ENCODE peak calls at places on chromosomes 3 and 15, in four cellular contexts. One of them, this sample, is unnamed.

GRCh38 chr3:11155341-11156025 is 1.2 kb downstream of the HRH1 start:
- DNase-seq in endothelial cell of umbilical vein: peak; percentile 84
- DNase-seq in lower lobe of right lung: peak; percentile 64
- DNase-seq in heart right ventricle: peak; percentile 65
- DNase-seq in this sample: peak; percentile 74

GRCh38 chr15:74396146-74396438 is 28.6 kb upstream of the CYP11A1 start:
- DNase-seq in endothelial cell of umbilical vein: no peak
- DNase-seq in lower lobe of right lung: no peak
- DNase-seq in heart right ventricle: no peak
- DNase-seq in this sample: no peak

GRCh38 chr3:150449169-150449721 is 41.1 kb downstream of the TSC22D2 start:
- DNase-seq in heart right ventricle: no peak
- DNase-seq in endothelial cell of umbilical vein: peak; percentile 87
- DNase-seq in lower lobe of right lung: no peak
- DNase-seq in this sample: no peak

GRCh38 chr3:136171097-136171542 is 25.0 kb downstream of the MSL2 start:
- DNase-seq in heart right ventricle: no peak
- DNase-seq in endothelial cell of umbilical vein: peak; percentile 24
- DNase-seq in lower lobe of right lung: no peak
- DNase-seq in this sample: no peak

GRCh38 chr3:146241523-146242240 is 9.2 kb downstream of the PLSCR4 start:
- DNase-seq in endothelial cell of umbilical vein: peak; percentile 59
- DNase-seq in heart right ventricle: no peak
- DNase-seq in lower lobe of right lung: no peak
- DNase-seq in this sample: peak; percentile 20

GRCh38 chr3:123353852-123354238 is 95.0 kb downstream of the ADCY5 start:
- DNase-seq in endothelial cell of umbilical vein: no peak
- DNase-seq in heart right ventricle: no peak
- DNase-seq in lower lobe of right lung: no peak
- DNase-seq in this sample: no peak

GRCh38 chr3:62672988-62673313 is 202.3 kb downstream of the CADPS start:
- DNase-seq in endothelial cell of umbilical vein: no peak
- DNase-seq in heart right ventricle: no peak
- DNase-seq in lower lobe of right lung: no peak
- DNase-seq in this sample: no peak

GRCh38 chr3:59709702-59710555 is 660.1 kb upstream of the CFAP20DC start:
- DNase-seq in endothelial cell of umbilical vein: no peak
- DNase-seq in heart right ventricle: peak; percentile 37
- DNase-seq in lower lobe of right lung: peak; percentile 82
- DNase-seq in this sample: peak; percentile 16

GRCh38 chr15:101176625-101177024 is 75.2 kb downstream of the CHSY1 start:
- DNase-seq in lower lobe of right lung: no peak
- DNase-seq in endothelial cell of umbilical vein: peak; percentile 79
- DNase-seq in heart right ventricle: no peak
- DNase-seq in this sample: no peak

GRCh38 chr3:146222204-146223046 is 28.5 kb downstream of the PLSCR4 start:
- DNase-seq in lower lobe of right lung: no peak
- DNase-seq in endothelial cell of umbilical vein: peak; percentile 95
- DNase-seq in heart right ventricle: no peak
- DNase-seq in this sample: no peak

GRCh38 chr15:38576261-38576660 is 11.6 kb upstream of the RASGRP1 start:
- DNase-seq in heart right ventricle: no peak
- DNase-seq in lower lobe of right lung: no peak
- DNase-seq in endothelial cell of umbilical vein: no peak
- DNase-seq in this sample: no peak

GRCh38 chr15:38578626-38579025 is 14.0 kb upstream of the RASGRP1 start:
- DNase-seq in lower lobe of right lung: no peak
- DNase-seq in endothelial cell of umbilical vein: no peak
- DNase-seq in heart right ventricle: no peak
- DNase-seq in this sample: no peak

GRCh38 chr15:38576837-38577236 is 12.2 kb upstream of the RASGRP1 start:
- DNase-seq in endothelial cell of umbilical vein: no peak
- DNase-seq in heart right ventricle: no peak
- DNase-seq in lower lobe of right lung: no peak
- DNase-seq in this sample: no peak

GRCh38 chr15:38577405-38577987 is 12.9 kb upstream of the RASGRP1 start:
- DNase-seq in lower lobe of right lung: no peak
- DNase-seq in heart right ventricle: no peak
- DNase-seq in endothelial cell of umbilical vein: no peak
- DNase-seq in this sample: no peak
- H3K4me3 ChIP-seq in lower lobe of right lung: no peak overlapping the region
- H3K4me3 ChIP-seq in heart right ventricle: no peak overlapping the region
- H3K4me3 ChIP-seq in endothelial cell of umbilical vein: no peak overlapping the region
- H3K4me3 ChIP-seq in this sample: no peak overlapping the region

GRCh38 chr3:183817111-183817510 is 8.3 kb downstream of the MAP6D1 start:
- DNase-seq in heart right ventricle: no peak
- DNase-seq in lower lobe of right lung: no peak
- DNase-seq in endothelial cell of umbilical vein: no peak
- DNase-seq in this sample: no peak

GRCh38 chr3:183815951-183816475 is 9.4 kb downstream of the MAP6D1 start:
- DNase-seq in endothelial cell of umbilical vein: no peak
- DNase-seq in lower lobe of right lung: no peak
- DNase-seq in heart right ventricle: no peak
- DNase-seq in this sample: no peak

GRCh38 chr3:183816681-183817080 is 8.7 kb downstream of the MAP6D1 start:
- DNase-seq in lower lobe of right lung: no peak
- DNase-seq in endothelial cell of umbilical vein: no peak
- DNase-seq in heart right ventricle: no peak
- DNase-seq in this sample: no peak

GRCh38 chr3:183814240-183814639 is 11.1 kb downstream of the MAP6D1 start:
- DNase-seq in endothelial cell of umbilical vein: no peak
- DNase-seq in lower lobe of right lung: no peak
- DNase-seq in heart right ventricle: no peak
- DNase-seq in this sample: no peak

GRCh38 chr3:183815565-183815943 is 9.8 kb downstream of the MAP6D1 start:
- DNase-seq in endothelial cell of umbilical vein: no peak
- DNase-seq in lower lobe of right lung: no peak
- DNase-seq in heart right ventricle: no peak
- DNase-seq in this sample: no peak
- H3K27ac ChIP-seq in endothelial cell of umbilical vein: no peak overlapping the region
- H3K27ac ChIP-seq in lower lobe of right lung: no peak overlapping the region
- H3K27ac ChIP-seq in heart right ventricle: no peak overlapping the region
- H3K27ac ChIP-seq in this sample: no peak overlapping the region

GRCh38 chr15:62753518-62754221 is 288.9 kb upstream of the TPM1 start:
- DNase-seq in endothelial cell of umbilical vein: no peak
- DNase-seq in lower lobe of right lung: no peak
- DNase-seq in heart right ventricle: no peak
- DNase-seq in this sample: no peak
- H3K4me1 ChIP-seq in endothelial cell of umbilical vein: no peaks in the 10 kb centered on the region
- H3K4me1 ChIP-seq in lower lobe of right lung: peaks cover 6% of the 10 kb centered on the region
- H3K4me1 ChIP-seq in heart right ventricle: peaks cover 14% of the 10 kb centered on the region
- H3K4me1 ChIP-seq in this sample: no peaks in the 10 kb centered on the region

GRCh38 chr15:52674831-52675230 is 4.4 kb downstream of the ATOSA start:
- DNase-seq in heart right ventricle: no peak
- DNase-seq in lower lobe of right lung: no peak
- DNase-seq in endothelial cell of umbilical vein: no peak
- DNase-seq in this sample: no peak
- H3K4me3 ChIP-seq in heart right ventricle: no peak overlapping the region
- H3K4me3 ChIP-seq in lower lobe of right lung: no peak overlapping the region
- H3K4me3 ChIP-seq in endothelial cell of umbilical vein: no peak overlapping the region
- H3K4me3 ChIP-seq in this sample: no peak overlapping the region

GRCh38 chr3:127689266-127689860 is 16.6 kb downstream of the ABTB1 start:
- DNase-seq in lower lobe of right lung: peak; percentile 33
- DNase-seq in endothelial cell of umbilical vein: no peak
- DNase-seq in heart right ventricle: peak; percentile 4
- DNase-seq in this sample: peak; percentile 6

GRCh38 chr3:127687228-127687737 is 14.5 kb downstream of the ABTB1 start:
- DNase-seq in endothelial cell of umbilical vein: no peak
- DNase-seq in lower lobe of right lung: no peak
- DNase-seq in heart right ventricle: no peak
- DNase-seq in this sample: no peak

GRCh38 chr3:127690106-127690505 is 17.4 kb downstream of the ABTB1 start:
- DNase-seq in endothelial cell of umbilical vein: no peak
- DNase-seq in heart right ventricle: peak; percentile 10
- DNase-seq in lower lobe of right lung: peak; percentile 37
- DNase-seq in this sample: no peak

GRCh38 chr3:127688022-127688415 is 15.3 kb downstream of the ABTB1 start:
- DNase-seq in endothelial cell of umbilical vein: no peak
- DNase-seq in lower lobe of right lung: peak; percentile 19
- DNase-seq in heart right ventricle: no peak
- DNase-seq in this sample: no peak

DNA sequence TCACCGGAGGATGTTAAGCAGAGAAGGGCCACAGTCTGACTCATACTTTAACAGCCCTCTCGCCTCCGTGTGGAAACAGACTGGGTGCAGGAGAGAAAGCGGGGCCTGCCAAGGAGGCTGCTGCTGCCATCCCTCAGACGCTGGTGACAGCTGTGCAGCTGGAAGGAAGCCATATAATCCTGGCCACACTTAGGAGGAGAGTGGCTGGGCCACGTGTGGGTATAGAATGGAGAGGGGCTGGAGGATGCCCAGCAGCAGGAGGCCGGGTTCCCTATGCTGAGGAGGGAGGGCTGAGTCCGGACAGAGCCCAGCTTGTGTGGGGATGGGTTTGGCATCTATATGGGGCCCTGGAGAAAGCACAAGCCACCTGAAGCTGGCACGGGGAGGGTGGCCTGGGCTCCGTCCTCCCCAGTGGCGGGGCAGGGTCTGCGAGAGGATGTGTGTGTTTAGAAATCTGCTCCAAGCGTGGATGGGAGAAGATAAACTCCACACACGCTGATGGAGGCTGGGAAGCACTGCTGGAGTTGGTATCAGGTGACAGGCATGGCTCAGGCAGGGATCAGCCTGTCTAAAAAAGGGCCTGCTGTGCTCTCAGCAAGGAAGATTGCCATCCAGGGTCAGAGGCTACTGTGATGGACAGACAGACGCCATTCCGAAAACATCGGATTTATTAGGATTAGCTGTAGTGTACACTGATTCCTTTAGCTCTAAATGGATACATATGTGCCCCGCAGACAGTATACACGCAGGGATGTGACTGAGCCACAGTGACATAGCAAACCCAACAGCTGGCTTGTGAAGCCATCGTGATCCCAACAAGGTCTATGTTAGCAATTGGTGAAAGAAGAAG is 15.9 kb downstream of the ABTB1 start:
- DNase-seq in endothelial cell of umbilical vein: no peak
- DNase-seq in lower lobe of right lung: peak; percentile 34
- DNase-seq in heart right ventricle: no peak
- DNase-seq in this sample: peak; percentile 14
- H3K27ac ChIP-seq in endothelial cell of umbilical vein: no peak overlapping the region
- H3K27ac ChIP-seq in lower lobe of right lung: no peak overlapping the region
- H3K27ac ChIP-seq in heart right ventricle: peak overlapping the region; percentile 65
- H3K27ac ChIP-seq in this sample: no peak overlapping the region

GRCh38 chr3:193859195-193859594 is 266.2 kb downstream of the OPA1 start:
- DNase-seq in lower lobe of right lung: no peak
- DNase-seq in heart right ventricle: no peak
- DNase-seq in endothelial cell of umbilical vein: no peak
- DNase-seq in this sample: no peak
- H3K4me1 ChIP-seq in lower lobe of right lung: no peaks in the 10 kb centered on the region
- H3K4me1 ChIP-seq in heart right ventricle: peaks cover 38% of the 10 kb centered on the region
- H3K4me1 ChIP-seq in endothelial cell of umbilical vein: no peaks in the 10 kb centered on the region
- H3K4me1 ChIP-seq in this sample: no peaks in the 10 kb centered on the region

This sample was measured in uterus.